ENCODE peak calls at places on chromosomes 7 and 10, in nine cellular contexts. D, K, O, E, S, Y, P, I and U are unnamed samples.

GRCh38 chr7:53110425-53110824 is 75.0 kb downstream of the POM121L12 start:
- DNase-seq in D (no peak), K (no peak), O (no peak), E (no peak), S (no peak), Y (no peak), P (no peak), I (no peak), U (no peak)

GRCh38 chr7:37344886-37345579 is 103.6 kb downstream of the ELMO1 start:
- DNase-seq in D (no peak), K (no peak), O (no peak), E (no peak), S (no peak), Y (no peak), P (no peak), I (no peak), U (no peak)

GRCh38 chr10:30758341-30758740 is 128.8 kb upstream of the LYZL2 start:
- DNase-seq in D (no peak), K (no peak), O (no peak), E (no peak), S (no peak), Y (no peak), P (no peak), I (no peak), U (no peak)

GRCh38 chr10:47134166-47134565 is 165.8 kb upstream of the GDF10 start:
- DNase-seq in D (no peak), K (no peak), O (no peak), E (no peak), S (no peak), Y (no peak), P (no peak), I (no peak), U (no peak)

GRCh38 chr10:70518695-70519094 is 40.1 kb downstream of the PALD1 start:
- DNase-seq in D (no peak), K (no peak), O (no peak), E (no peak), S (no peak), Y (no peak), P (no peak), I (no peak), U (peak)

GRCh38 chr7:82087099-82087498 is 317.3 kb upstream of the HGF start:
- DNase-seq in D (no peak), K (no peak), O (no peak), E (no peak), S (no peak), Y (no peak), P (no peak), I (no peak), U (no peak)

GRCh38 chr10:48251152-48251524 is 23.4 kb downstream of the FRMPD2 start:
- DNase-seq in D (no peak), K (no peak), O (no peak), E (no peak), S (no peak), Y (no peak), P (peak), I (peak), U (no peak)

GRCh38 chr7:154720016-154720415 is 282.9 kb downstream of the PAXIP1 start:
- DNase-seq in D (no peak), K (no peak), O (no peak), E (no peak), S (no peak), Y (no peak), P (peak), I (no peak), U (no peak)

GRCh38 chr7:45183711-45184210 is 26.2 kb downstream of the RAMP3 start:
- DNase-seq in D (no peak), K (no peak), O (no peak), E (no peak), S (peak), Y (no peak), P (no peak), I (no peak), U (no peak)

GRCh38 chr7:45182856-45183710 is 25.5 kb downstream of the RAMP3 start:
- DNase-seq in D (no peak), K (no peak), O (no peak), E (no peak), S (peak), Y (no peak), P (no peak), I (no peak), U (peak)

GRCh38 chr7:45185864-45186250 is 28.3 kb downstream of the RAMP3 start:
- DNase-seq in D (no peak), K (no peak), O (no peak), E (no peak), S (no peak), Y (no peak), P (no peak), I (no peak), U (no peak)

GRCh38 chr7:45185028-45185863 is 27.7 kb downstream of the RAMP3 start:
- DNase-seq in D (no peak), K (no peak), O (no peak), E (no peak), S (no peak), Y (no peak), P (no peak), I (no peak), U (no peak)

DNA sequence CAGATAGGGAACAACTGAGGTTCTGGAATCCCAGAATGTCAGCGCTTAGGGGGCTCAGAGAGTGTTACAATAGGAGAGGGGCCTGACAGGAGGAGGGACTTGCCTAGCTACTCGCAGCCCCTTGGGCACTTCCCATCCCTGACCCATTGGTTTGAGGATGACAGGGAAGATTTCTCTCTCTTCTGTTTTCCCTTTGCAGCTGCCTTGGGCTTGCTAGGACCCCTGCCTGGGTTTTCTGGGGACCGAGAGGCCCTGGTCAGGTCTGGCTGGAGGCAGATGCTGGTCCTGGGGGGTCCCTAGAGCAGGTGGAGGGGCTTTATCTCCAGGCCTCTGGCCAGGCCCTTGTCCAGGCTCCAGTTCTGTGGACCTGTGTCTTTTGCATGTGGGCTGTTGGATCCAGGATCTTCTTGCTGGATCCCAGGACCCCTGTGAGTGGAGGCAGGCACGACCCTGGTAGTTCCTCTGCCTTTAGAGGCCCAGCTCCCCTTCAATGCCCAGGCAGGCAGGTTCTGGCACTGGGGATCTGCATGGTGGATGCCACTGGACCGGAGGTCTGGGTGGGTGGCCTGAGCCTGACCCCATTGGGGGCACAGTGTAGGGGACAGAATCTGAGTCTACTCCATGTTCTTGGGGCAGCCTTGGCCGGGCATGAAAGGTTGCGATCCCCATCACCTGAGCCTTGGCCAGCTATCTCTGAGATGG is 26.9 kb downstream of the RAMP3 start:
- DNase-seq in D (no peak), K (no peak), O (no peak), E (no peak), S (no peak), Y (no peak), P (no peak), I (no peak), U (no peak)
- TF ChIP-seq CTCF in D (no peak), K (no peak), O (no peak), E (no peak), S (no peak), Y (no peak), P (no peak), I (no peak), U (no peak)

GRCh38 chr7:70417061-70417655 is 714.8 kb upstream of the GALNT17 start:
- DNase-seq in D (no peak), K (no peak), O (no peak), E (no peak), S (no peak), Y (no peak), P (no peak), I (peak), U (no peak)
- TF ChIP-seq CTCF in D (no peak), K (no peak), O (no peak), E (no peak), S (no peak), Y (no peak), P (no peak), I (no peak), U (no peak)

DNA sequence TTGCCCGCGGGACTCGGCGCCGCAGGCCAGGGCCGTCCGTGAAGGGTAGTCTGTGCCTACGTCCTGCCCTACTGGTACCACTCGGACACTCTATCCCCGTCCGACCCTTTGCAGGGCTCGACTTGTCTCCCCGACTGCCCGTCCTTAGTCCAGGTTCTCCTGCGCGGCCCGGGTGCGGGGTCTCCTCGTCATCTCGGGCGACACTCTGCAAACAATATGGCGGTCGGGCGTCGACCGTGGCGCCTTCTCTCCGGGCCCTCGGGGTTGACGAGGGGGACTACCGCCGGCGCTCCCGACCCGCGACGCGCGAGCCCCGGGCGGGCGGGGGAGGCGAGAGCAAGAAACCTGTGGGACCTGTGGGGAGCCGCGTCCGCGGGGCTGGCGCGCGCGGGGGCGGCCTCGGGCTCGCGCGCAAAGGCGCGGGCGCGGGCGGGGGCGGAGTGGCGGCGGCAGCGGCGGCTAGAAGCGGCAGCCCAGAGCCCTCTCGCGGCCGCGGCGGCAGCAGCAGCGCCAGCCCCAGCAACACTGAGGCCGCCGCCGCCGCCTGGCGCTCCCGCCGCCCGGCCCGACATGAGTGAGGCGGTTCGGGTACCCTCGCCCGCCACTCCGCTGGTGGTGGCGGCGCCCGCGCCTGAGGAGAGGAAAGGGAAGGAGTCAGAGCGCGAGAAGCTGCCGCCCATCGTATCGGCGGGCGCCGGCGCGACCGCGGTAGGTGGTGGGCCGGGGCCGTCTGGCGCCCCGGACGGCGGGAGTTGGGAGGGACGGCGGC is at the start of gene HECTD2:
- DNase-seq in D (peak), K (peak), O (peak), E (peak), S (peak), Y (peak), P (peak), I (peak), U (peak)
- TF ChIP-seq CTCF in D (no peak), K (peak), O (peak), E (peak), S (peak), Y (peak), P (peak), I (peak), U (peak)

DNA sequence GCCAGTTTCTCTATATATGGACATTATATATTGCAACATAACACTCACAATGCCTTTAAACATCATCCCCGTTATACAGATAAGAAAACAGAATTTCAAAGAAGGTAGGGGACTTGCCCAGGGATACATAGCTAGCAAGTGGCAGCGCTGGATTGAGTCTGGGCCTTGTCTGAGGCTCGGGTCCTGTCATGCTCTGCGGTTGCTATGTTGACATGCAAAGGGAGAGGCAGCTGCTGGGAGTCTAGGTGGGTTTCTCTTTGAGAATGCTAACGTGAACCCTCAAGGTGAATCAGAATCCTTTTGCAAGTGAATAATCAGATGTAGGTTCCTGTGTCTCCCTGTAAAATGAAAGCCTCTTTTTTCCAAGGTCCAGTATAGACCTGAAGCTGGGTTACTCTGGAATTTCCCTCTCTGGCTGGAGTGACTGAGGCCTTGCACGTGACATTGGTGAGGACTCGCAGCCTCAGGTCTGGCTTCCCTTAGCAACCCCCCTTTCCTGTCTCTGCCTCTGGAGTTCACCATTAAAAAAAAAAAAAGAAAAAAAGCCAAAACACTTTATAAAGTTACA is 38.9 kb downstream of the TCF7L2 start:
- DNase-seq in D (no peak), K (no peak), O (no peak), E (no peak), S (no peak), Y (no peak), P (no peak), I (no peak), U (no peak)
- TF ChIP-seq CTCF in D (no peak), K (no peak), O (no peak), E (no peak), S (no peak), Y (no peak), P (no peak), I (no peak), U (no peak)